ENCODE peak calls at places on chromosome 11, in six cellular contexts. One of them, this sample, is unnamed.

GRCh38 chr11:119448380-119448779 is 25.4 kb upstream of the THY1 start:
- DNase-seq in ovary: no peak
- DNase-seq in GM23248: no peak
- DNase-seq in Right ventricle myocardium inferior: no peak
- DNase-seq in H7: no peak
- DNase-seq in H9: no peak
- DNase-seq in this sample: no peak

GRCh38 chr11:64285885-64286800 is 495 bp downstream of the GPR137 start:
- DNase-seq in ovary: peak
- DNase-seq in H7: peak
- DNase-seq in GM23248: peak
- DNase-seq in H9: no peak
- DNase-seq in Right ventricle myocardium inferior: peak
- DNase-seq in this sample: no peak

GRCh38 chr11:118679483-118679882 is at the start of gene TREH:
- DNase-seq in H9: no peak
- DNase-seq in ovary: no peak
- DNase-seq in Right ventricle myocardium inferior: no peak
- DNase-seq in H7: no peak
- DNase-seq in GM23248: no peak
- DNase-seq in this sample: no peak

GRCh38 chr11:10030122-10030490 is 263.9 kb downstream of the SBF2 start:
- DNase-seq in GM23248: no peak
- DNase-seq in H7: no peak
- DNase-seq in H9: no peak
- DNase-seq in Right ventricle myocardium inferior: no peak
- DNase-seq in ovary: no peak
- DNase-seq in this sample: no peak

GRCh38 chr11:45662665-45663485 is 2.5 kb downstream of the CHST1 start:
- DNase-seq in GM23248: peak
- DNase-seq in H7: no peak
- DNase-seq in ovary: peak
- DNase-seq in H9: no peak
- DNase-seq in Right ventricle myocardium inferior: no peak
- DNase-seq in this sample: peak

GRCh38 chr11:110453684-110454354 is 24.1 kb downstream of the FDX1 start:
- DNase-seq in ovary: no peak
- DNase-seq in H9: no peak
- DNase-seq in Right ventricle myocardium inferior: no peak
- DNase-seq in H7: no peak
- DNase-seq in GM23248: peak
- DNase-seq in this sample: no peak

GRCh38 chr11:88484873-88485621 is 147.5 kb upstream of the CTSC start:
- DNase-seq in GM23248: peak
- DNase-seq in ovary: no peak
- DNase-seq in H9: peak
- DNase-seq in H7: peak
- DNase-seq in Right ventricle myocardium inferior: no peak
- DNase-seq in this sample: peak

GRCh38 chr11:16356057-16356750 is at the start of gene SOX6:
- DNase-seq in ovary: no peak
- DNase-seq in Right ventricle myocardium inferior: no peak
- DNase-seq in H9: no peak
- DNase-seq in GM23248: no peak
- DNase-seq in H7: peak
- DNase-seq in this sample: peak

GRCh38 chr11:43554148-43554473 is 126.4 kb upstream of the HSD17B12 start:
- DNase-seq in GM23248: no peak
- DNase-seq in Right ventricle myocardium inferior: no peak
- DNase-seq in H9: no peak
- DNase-seq in H7: no peak
- DNase-seq in ovary: no peak
- DNase-seq in this sample: no peak

GRCh38 chr11:111870522-111870886 is 877 bp downstream of the ALG9 start:
- DNase-seq in H7: no peak
- DNase-seq in ovary: no peak
- DNase-seq in Right ventricle myocardium inferior: no peak
- DNase-seq in H9: no peak
- DNase-seq in GM23248: no peak
- DNase-seq in this sample: no peak

GRCh38 chr11:8156877-8157276 is 11.9 kb downstream of the RIC3 start:
- DNase-seq in GM23248: no peak
- DNase-seq in H7: no peak
- DNase-seq in Right ventricle myocardium inferior: no peak
- DNase-seq in H9: no peak
- DNase-seq in ovary: no peak
- DNase-seq in this sample: no peak